ENCODE peak calls at places on chromosomes 13 and 19, in eight cellular contexts. Y is HCEC 1CT, O is DMS53, F is AG10803, B is NCI-H2171 treated with DMSO at 0.1 percent for 48 hours, C is AG20443, G is SW480, X is NCI-H774. H is an unnamed sample.

GRCh38 chr13:112353856-112354255 is 22.3 kb upstream of the SPACA7 start:
- DNase-seq in X (no peak), B (no peak), F (no peak), Y (no peak), G (no peak), O (no peak), C (no peak), H (no peak)

GRCh38 chr13:32880636-32881035 is 135.6 kb upstream of the KL start:
- DNase-seq in F (no peak), B (no peak), X (no peak), C (no peak), Y (no peak), G (no peak), O (no peak), H (no peak)

GRCh38 chr13:34207872-34208271 is 389.9 kb downstream of the RFC3 start:
- DNase-seq in F (peak), B (no peak), G (no peak), Y (no peak), O (no peak), C (peak), X (no peak), H (peak)

GRCh38 chr19:7915250-7916136 is 863 bp downstream of the TGFBR3L start:
- DNase-seq in F (no peak), C (no peak), B (no peak), O (peak), Y (no peak), G (no peak), X (no peak), H (no peak)

GRCh38 chr19:18364826-18365528 is 21.0 kb upstream of the GDF15 start:
- DNase-seq in B (peak), C (peak), X (peak), F (peak), O (peak), Y (peak), G (peak), H (peak)

GRCh38 chr19:1683869-1684572 is 31.6 kb upstream of the TCF3 start:
- DNase-seq in B (no peak), F (no peak), Y (no peak), O (no peak), G (no peak), X (no peak), C (no peak), H (no peak)

GRCh38 chr13:30111810-30112209 is 195.5 kb downstream of the KATNAL1 start:
- DNase-seq in Y (no peak), O (peak), X (no peak), F (no peak), C (no peak), B (no peak), G (peak), H (peak)

GRCh38 chr13:31794452-31794851 is 55.1 kb downstream of the RXFP2 start:
- DNase-seq in X (no peak), F (peak), C (no peak), G (no peak), O (no peak), B (no peak), Y (no peak), H (no peak)

GRCh38 chr19:29457413-29457812 is 68.4 kb upstream of the VSTM2B start:
- DNase-seq in X (no peak), B (no peak), O (no peak), C (no peak), G (no peak), Y (no peak), F (no peak), H (no peak)

GRCh38 chr13:76825415-76825814 is 60.8 kb downstream of the KCTD12 start:
- DNase-seq in F (peak), X (no peak), G (no peak), O (no peak), B (no peak), C (no peak), Y (no peak), H (no peak)

GRCh38 chr19:47569331-47569730 is 3.6 kb downstream of the ZNF541 start:
- DNase-seq in F (no peak), B (no peak), Y (no peak), G (no peak), O (no peak), C (no peak), X (no peak), H (no peak)

GRCh38 chr19:17209126-17210036 is 5.8 kb upstream of the USE1 start:
- DNase-seq in Y (no peak), O (peak), G (peak), F (peak), B (no peak), X (peak), C (peak), H (peak)

GRCh38 chr13:74272826-74273225 is 138.6 kb upstream of the KLF12 start:
- DNase-seq in C (no peak), B (no peak), F (no peak), G (no peak), X (no peak), O (no peak), Y (no peak), H (no peak)

GRCh38 chr19:3124630-3125029 is 11.2 kb upstream of the GNA15 start:
- DNase-seq in X (no peak), Y (no peak), B (no peak), O (no peak), F (no peak), C (no peak), G (no peak), H (no peak)

GRCh38 chr13:100751826-100752225 is 77.2 kb upstream of the TMTC4 start:
- DNase-seq in C (no peak), G (no peak), F (no peak), X (no peak), O (no peak), Y (no peak), B (peak), H (no peak)

GRCh38 chr13:112397108-112397507 is 21.0 kb downstream of the SPACA7 start:
- DNase-seq in G (no peak), Y (no peak), F (no peak), O (no peak), B (no peak), X (no peak), C (no peak), H (no peak)

GRCh38 chr13:27712421-27712820 is 79.9 kb upstream of the GSX1 start:
- DNase-seq in X (no peak), Y (no peak), F (peak), G (no peak), C (no peak), O (peak), B (no peak), H (no peak)

GRCh38 chr19:4049432-4049831 is 17.3 kb downstream of the ZBTB7A start:
- DNase-seq in X (no peak), B (no peak), C (no peak), G (no peak), O (peak), Y (no peak), F (no peak), H (no peak)

GRCh38 chr13:45682494-45683008 is 19.6 kb upstream of the CBY2 start:
- DNase-seq in X (no peak), Y (no peak), C (no peak), F (no peak), G (no peak), O (no peak), B (no peak), H (no peak)

GRCh38 chr19:48468806-48469055 is 438 bp upstream of the CYTH2 start:
- DNase-seq in Y (no peak), G (no peak), B (no peak), X (no peak), O (no peak), C (peak), F (no peak), H (no peak)

GRCh38 chr19:4678881-4679379 is 8.8 kb upstream of the MYDGF start:
- DNase-seq in F (no peak), X (no peak), Y (no peak), C (peak), O (peak), G (peak), B (no peak), H (no peak)

GRCh38 chr13:32316030-32316344 is 679 bp downstream of the BRCA2 start:
- DNase-seq in B (no peak), C (no peak), G (no peak), Y (no peak), F (no peak), O (no peak), X (no peak), H (no peak)

GRCh38 chr19:56131651-56132050 is 9.4 kb upstream of the ZNF444 start:
- DNase-seq in O (no peak), F (no peak), G (no peak), B (no peak), C (no peak), X (no peak), Y (no peak), H (no peak)

GRCh38 chr13:48094404-48094780 is 512 bp downstream of the MED4 start:
- DNase-seq in Y (no peak), B (peak), G (no peak), O (peak), F (peak), C (no peak), X (no peak), H (peak)